ENCODE peak calls at places on chromosomes 7 and 10, in nine cellular contexts. One of them, this sample, is unnamed.

GRCh38 chr7:31782411-31782991 is 95.5 kb downstream of the PPP1R17 start:
- DNase-seq in HCT116: peak; percentile 35
- DNase-seq in sigmoid colon: no peak
- DNase-seq in IMR-90: peak; percentile 77
- DNase-seq in transverse colon: no peak
- DNase-seq in body of pancreas: no peak
- DNase-seq in tibial nerve: no peak
- DNase-seq in heart left ventricle: no peak
- DNase-seq in prostate gland: no peak
- DNase-seq in this sample: no peak

GRCh38 chr10:31320598-31321211 is 1.7 kb downstream of the ZEB1 start:
- DNase-seq in IMR-90: peak; percentile 59
- DNase-seq in transverse colon: peak; percentile 24
- DNase-seq in HCT116: no peak
- DNase-seq in body of pancreas: peak; percentile 48
- DNase-seq in prostate gland: no peak
- DNase-seq in heart left ventricle: peak; percentile 53
- DNase-seq in tibial nerve: peak; percentile 59
- DNase-seq in sigmoid colon: peak; percentile 85
- DNase-seq in this sample: peak; percentile 44

GRCh38 chr7:7707756-7708310 is 10.6 kb downstream of the RPA3 start:
- DNase-seq in heart left ventricle: no peak
- DNase-seq in body of pancreas: no peak
- DNase-seq in HCT116: no peak
- DNase-seq in sigmoid colon: no peak
- DNase-seq in IMR-90: peak; percentile 59
- DNase-seq in transverse colon: no peak
- DNase-seq in prostate gland: no peak
- DNase-seq in tibial nerve: no peak
- DNase-seq in this sample: no peak

GRCh38 chr10:66246177-66246576 is 679.7 kb upstream of the LRRTM3 start:
- DNase-seq in tibial nerve: no peak
- DNase-seq in IMR-90: no peak
- DNase-seq in HCT116: no peak
- DNase-seq in sigmoid colon: no peak
- DNase-seq in prostate gland: no peak
- DNase-seq in transverse colon: no peak
- DNase-seq in heart left ventricle: no peak
- DNase-seq in body of pancreas: no peak
- DNase-seq in this sample: no peak

GRCh38 chr10:70549351-70549961 is 53.1 kb downstream of the PRF1 start:
- DNase-seq in prostate gland: no peak
- DNase-seq in heart left ventricle: no peak
- DNase-seq in body of pancreas: no peak
- DNase-seq in HCT116: no peak
- DNase-seq in transverse colon: no peak
- DNase-seq in tibial nerve: no peak
- DNase-seq in sigmoid colon: no peak
- DNase-seq in IMR-90: no peak
- DNase-seq in this sample: no peak

GRCh38 chr7:128829391-128830166 is 627 bp upstream of the FLNC start:
- DNase-seq in IMR-90: peak; percentile 84
- DNase-seq in transverse colon: no peak
- DNase-seq in HCT116: no peak
- DNase-seq in body of pancreas: peak; percentile 51
- DNase-seq in sigmoid colon: peak; percentile 83
- DNase-seq in tibial nerve: no peak
- DNase-seq in prostate gland: no peak
- DNase-seq in heart left ventricle: peak; percentile 71
- DNase-seq in this sample: peak; percentile 39

GRCh38 chr7:133354546-133355324 is 101.9 kb downstream of the EXOC4 start:
- DNase-seq in IMR-90: peak; percentile 80
- DNase-seq in sigmoid colon: no peak
- DNase-seq in HCT116: no peak
- DNase-seq in prostate gland: no peak
- DNase-seq in heart left ventricle: no peak
- DNase-seq in body of pancreas: no peak
- DNase-seq in transverse colon: no peak
- DNase-seq in tibial nerve: no peak
- DNase-seq in this sample: no peak

GRCh38 chr10:53770903-53771302 is 998.3 kb upstream of the MBL2 start:
- DNase-seq in sigmoid colon: no peak
- DNase-seq in IMR-90: no peak
- DNase-seq in transverse colon: no peak
- DNase-seq in HCT116: no peak
- DNase-seq in tibial nerve: no peak
- DNase-seq in body of pancreas: no peak
- DNase-seq in prostate gland: no peak
- DNase-seq in heart left ventricle: no peak
- DNase-seq in this sample: no peak

GRCh38 chr7:157373493-157373892 is 36.7 kb downstream of the DNAJB6 start:
- DNase-seq in heart left ventricle: no peak
- DNase-seq in transverse colon: peak; percentile 39
- DNase-seq in HCT116: no peak
- DNase-seq in sigmoid colon: no peak
- DNase-seq in tibial nerve: no peak
- DNase-seq in body of pancreas: no peak
- DNase-seq in IMR-90: no peak
- DNase-seq in prostate gland: no peak
- DNase-seq in this sample: no peak

GRCh38 chr10:79381804-79382221 is 34.5 kb downstream of the PPIF start:
- DNase-seq in heart left ventricle: peak; percentile 89
- DNase-seq in body of pancreas: peak; percentile 44
- DNase-seq in tibial nerve: peak; percentile 51
- DNase-seq in IMR-90: peak; percentile 84
- DNase-seq in sigmoid colon: peak; percentile 97
- DNase-seq in prostate gland: peak; percentile 28
- DNase-seq in HCT116: no peak
- DNase-seq in transverse colon: peak; percentile 71
- DNase-seq in this sample: no peak

GRCh38 chr7:898460-898854 is 22.1 kb downstream of the GET4 start:
- DNase-seq in body of pancreas: no peak
- DNase-seq in heart left ventricle: no peak
- DNase-seq in HCT116: no peak
- DNase-seq in prostate gland: no peak
- DNase-seq in sigmoid colon: no peak
- DNase-seq in transverse colon: no peak
- DNase-seq in IMR-90: no peak
- DNase-seq in tibial nerve: no peak
- DNase-seq in this sample: no peak

GRCh38 chr7:80843018-80843671 is 75.7 kb downstream of the SEMA3C start:
- DNase-seq in IMR-90: no peak
- DNase-seq in sigmoid colon: no peak
- DNase-seq in transverse colon: no peak
- DNase-seq in body of pancreas: no peak
- DNase-seq in heart left ventricle: no peak
- DNase-seq in tibial nerve: no peak
- DNase-seq in prostate gland: no peak
- DNase-seq in HCT116: no peak
- DNase-seq in this sample: no peak

GRCh38 chr10:124354411-124355382 is 64.0 kb downstream of the OAT start:
- DNase-seq in prostate gland: no peak
- DNase-seq in body of pancreas: peak; percentile 48
- DNase-seq in tibial nerve: peak; percentile 53
- DNase-seq in IMR-90: peak; percentile 38
- DNase-seq in heart left ventricle: peak; percentile 62
- DNase-seq in HCT116: peak; percentile 59
- DNase-seq in transverse colon: peak; percentile 33
- DNase-seq in sigmoid colon: no peak
- DNase-seq in this sample: peak; percentile 20

GRCh38 chr7:2886900-2887299 is 42.8 kb upstream of the GNA12 start:
- DNase-seq in prostate gland: peak; percentile 52
- DNase-seq in tibial nerve: peak; percentile 24
- DNase-seq in sigmoid colon: no peak
- DNase-seq in HCT116: peak; percentile 73
- DNase-seq in transverse colon: peak; percentile 45
- DNase-seq in IMR-90: peak; percentile 82
- DNase-seq in heart left ventricle: no peak
- DNase-seq in body of pancreas: peak; percentile 68
- DNase-seq in this sample: peak; percentile 17

GRCh38 chr10:125547010-125547650 is 135.8 kb downstream of the TEX36 start:
- DNase-seq in prostate gland: no peak
- DNase-seq in heart left ventricle: no peak
- DNase-seq in transverse colon: no peak
- DNase-seq in tibial nerve: no peak
- DNase-seq in HCT116: no peak
- DNase-seq in sigmoid colon: no peak
- DNase-seq in body of pancreas: no peak
- DNase-seq in IMR-90: no peak
- DNase-seq in this sample: no peak

GRCh38 chr10:132939957-132940790 is 2.2 kb downstream of the CFAP46 start:
- DNase-seq in IMR-90: peak; percentile 47
- DNase-seq in heart left ventricle: peak; percentile 54
- DNase-seq in prostate gland: no peak
- DNase-seq in transverse colon: peak; percentile 35
- DNase-seq in HCT116: no peak
- DNase-seq in tibial nerve: peak; percentile 46
- DNase-seq in body of pancreas: peak; percentile 58
- DNase-seq in sigmoid colon: no peak
- DNase-seq in this sample: no peak

GRCh38 chr7:157573244-157573643 is 236.4 kb downstream of the DNAJB6 start:
- DNase-seq in body of pancreas: no peak
- DNase-seq in transverse colon: no peak
- DNase-seq in HCT116: no peak
- DNase-seq in IMR-90: no peak
- DNase-seq in tibial nerve: no peak
- DNase-seq in prostate gland: no peak
- DNase-seq in heart left ventricle: no peak
- DNase-seq in sigmoid colon: peak; percentile 8
- DNase-seq in this sample: no peak

GRCh38 chr10:91127341-91128082 is 93.0 kb upstream of the PCGF5 start:
- DNase-seq in body of pancreas: no peak
- DNase-seq in HCT116: no peak
- DNase-seq in sigmoid colon: no peak
- DNase-seq in heart left ventricle: no peak
- DNase-seq in prostate gland: no peak
- DNase-seq in transverse colon: no peak
- DNase-seq in tibial nerve: no peak
- DNase-seq in IMR-90: no peak
- DNase-seq in this sample: no peak

GRCh38 chr7:48671656-48672055 is 252.7 kb upstream of the CDC14C start:
- DNase-seq in HCT116: no peak
- DNase-seq in IMR-90: no peak
- DNase-seq in heart left ventricle: no peak
- DNase-seq in prostate gland: no peak
- DNase-seq in body of pancreas: no peak
- DNase-seq in sigmoid colon: no peak
- DNase-seq in transverse colon: no peak
- DNase-seq in tibial nerve: no peak
- DNase-seq in this sample: no peak

GRCh38 chr10:773562-774161 is 84.2 kb upstream of the DIP2C start:
- DNase-seq in heart left ventricle: no peak
- DNase-seq in transverse colon: no peak
- DNase-seq in IMR-90: no peak
- DNase-seq in HCT116: no peak
- DNase-seq in sigmoid colon: no peak
- DNase-seq in prostate gland: no peak
- DNase-seq in body of pancreas: no peak
- DNase-seq in tibial nerve: no peak
- DNase-seq in this sample: no peak
- H3K27me3 ChIP-seq in heart left ventricle: no peaks in the 10 kb centered on the region
- H3K27me3 ChIP-seq in transverse colon: no peaks in the 10 kb centered on the region
- H3K27me3 ChIP-seq in IMR-90: peaks cover 6% of the 10 kb centered on the region
- H3K27me3 ChIP-seq in HCT116: no peaks in the 10 kb centered on the region
- H3K27me3 ChIP-seq in sigmoid colon: no peaks in the 10 kb centered on the region
- H3K27me3 ChIP-seq in prostate gland: no peaks in the 10 kb centered on the region
- H3K27me3 ChIP-seq in body of pancreas: no peaks in the 10 kb centered on the region
- H3K27me3 ChIP-seq in tibial nerve: no peaks in the 10 kb centered on the region
- H3K27me3 ChIP-seq in this sample: no peaks in the 10 kb centered on the region

GRCh38 chr7:151271699-151272355 is 23.3 kb upstream of the SMARCD3 start:
- DNase-seq in prostate gland: peak; percentile 89
- DNase-seq in IMR-90: peak; percentile 40
- DNase-seq in HCT116: no peak
- DNase-seq in sigmoid colon: peak; percentile 91
- DNase-seq in tibial nerve: peak; percentile 90
- DNase-seq in body of pancreas: peak; percentile 63
- DNase-seq in transverse colon: peak; percentile 52
- DNase-seq in heart left ventricle: no peak
- DNase-seq in this sample: peak; percentile 55
- TF ChIP-seq POLR2A in prostate gland: peak; percentile 13
- TF ChIP-seq POLR2A in IMR-90: no peak
- TF ChIP-seq POLR2A in HCT116: no peak
- TF ChIP-seq POLR2A in sigmoid colon: no peak
- TF ChIP-seq POLR2A in tibial nerve: peak; percentile 16
- TF ChIP-seq POLR2A in body of pancreas: no peak
- TF ChIP-seq POLR2A in transverse colon: no peak
- TF ChIP-seq POLR2A in heart left ventricle: no peak
- TF ChIP-seq POLR2A in this sample: no peak

GRCh38 chr10:35546824-35547225 is 58.3 kb upstream of the GJD4 start:
- DNase-seq in transverse colon: no peak
- DNase-seq in IMR-90: peak; percentile 61
- DNase-seq in HCT116: no peak
- DNase-seq in body of pancreas: no peak
- DNase-seq in tibial nerve: no peak
- DNase-seq in prostate gland: peak; percentile 24
- DNase-seq in heart left ventricle: no peak
- DNase-seq in sigmoid colon: no peak
- DNase-seq in this sample: no peak
- TF ChIP-seq CTCF in transverse colon: no peak
- TF ChIP-seq CTCF in IMR-90: peak; percentile 6
- TF ChIP-seq CTCF in HCT116: peak; percentile 14
- TF ChIP-seq CTCF in body of pancreas: no peak
- TF ChIP-seq CTCF in tibial nerve: no peak
- TF ChIP-seq CTCF in prostate gland: no peak
- TF ChIP-seq CTCF in heart left ventricle: no peak
- TF ChIP-seq CTCF in sigmoid colon: no peak
- TF ChIP-seq CTCF in this sample: no peak

GRCh38 chr7:55145606-55146005 is 126.8 kb downstream of the EGFR start:
- DNase-seq in tibial nerve: no peak
- DNase-seq in IMR-90: no peak
- DNase-seq in body of pancreas: no peak
- DNase-seq in prostate gland: no peak
- DNase-seq in heart left ventricle: no peak
- DNase-seq in transverse colon: no peak
- DNase-seq in sigmoid colon: no peak
- DNase-seq in HCT116: no peak
- DNase-seq in this sample: no peak
- H3K27me3 ChIP-seq in tibial nerve: no peaks in the 10 kb centered on the region
- H3K27me3 ChIP-seq in IMR-90: no peaks in the 10 kb centered on the region
- H3K27me3 ChIP-seq in body of pancreas: no peaks in the 10 kb centered on the region
- H3K27me3 ChIP-seq in prostate gland: no peaks in the 10 kb centered on the region
- H3K27me3 ChIP-seq in heart left ventricle: no peaks in the 10 kb centered on the region
- H3K27me3 ChIP-seq in transverse colon: no peaks in the 10 kb centered on the region
- H3K27me3 ChIP-seq in sigmoid colon: no peaks in the 10 kb centered on the region
- H3K27me3 ChIP-seq in HCT116: no peaks in the 10 kb centered on the region
- H3K27me3 ChIP-seq in this sample: no peaks in the 10 kb centered on the region

This sample was measured in thyroid gland.